ENCODE peak calls at places on chromosomes 5 and 9, in eight cellular contexts. One of them, this sample, is unnamed.

GRCh38 chr9:117492476-117492875 is 77.6 kb upstream of the ASTN2 start:
- DNase-seq in mucosa of gallbladder: no peak
- DNase-seq in NCI-H1436: no peak
- DNase-seq in stimulated activated CD4-positive, alpha-beta T cell treated with anti-CD3 and anti-CD28 coated beads, Interleukin-1b, Interleukin-23, amount 100 ng/mL, for 24 hours: no peak
- DNase-seq in GM12865: no peak
- DNase-seq in NCI-H226: no peak
- DNase-seq in H7: no peak
- DNase-seq in ACHN: no peak
- DNase-seq in this sample: no peak

GRCh38 chr5:10329808-10330481 is 22.2 kb upstream of the CMBL start:
- DNase-seq in GM12865: no peak
- DNase-seq in mucosa of gallbladder: no peak
- DNase-seq in NCI-H1436: no peak
- DNase-seq in NCI-H226: no peak
- DNase-seq in ACHN: no peak
- DNase-seq in H7: no peak
- DNase-seq in stimulated activated CD4-positive, alpha-beta T cell treated with anti-CD3 and anti-CD28 coated beads, Interleukin-1b, Interleukin-23, amount 100 ng/mL, for 24 hours: no peak
- DNase-seq in this sample: no peak

GRCh38 chr5:172871982-172872381 is 37.9 kb downstream of the ERGIC1 start:
- DNase-seq in ACHN: no peak
- DNase-seq in mucosa of gallbladder: no peak
- DNase-seq in NCI-H1436: no peak
- DNase-seq in GM12865: no peak
- DNase-seq in stimulated activated CD4-positive, alpha-beta T cell treated with anti-CD3 and anti-CD28 coated beads, Interleukin-1b, Interleukin-23, amount 100 ng/mL, for 24 hours: no peak
- DNase-seq in H7: no peak
- DNase-seq in NCI-H226: no peak
- DNase-seq in this sample: no peak

GRCh38 chr5:96952118-96952750 is 16.4 kb downstream of the LNPEP start:
- DNase-seq in H7: no peak
- DNase-seq in NCI-H1436: no peak
- DNase-seq in ACHN: no peak
- DNase-seq in GM12865: no peak
- DNase-seq in mucosa of gallbladder: no peak
- DNase-seq in stimulated activated CD4-positive, alpha-beta T cell treated with anti-CD3 and anti-CD28 coated beads, Interleukin-1b, Interleukin-23, amount 100 ng/mL, for 24 hours: no peak
- DNase-seq in NCI-H226: no peak
- DNase-seq in this sample: no peak

GRCh38 chr5:181219262-181220177 is 3.6 kb upstream of the TRIM41 start:
- DNase-seq in GM12865: no peak
- DNase-seq in NCI-H226: no peak
- DNase-seq in mucosa of gallbladder: no peak
- DNase-seq in ACHN: no peak
- DNase-seq in stimulated activated CD4-positive, alpha-beta T cell treated with anti-CD3 and anti-CD28 coated beads, Interleukin-1b, Interleukin-23, amount 100 ng/mL, for 24 hours: no peak
- DNase-seq in NCI-H1436: no peak
- DNase-seq in H7: no peak
- DNase-seq in this sample: no peak

GRCh38 chr5:123754167-123754840 is 242.3 kb downstream of the CSNK1G3 start:
- DNase-seq in ACHN: no peak
- DNase-seq in mucosa of gallbladder: no peak
- DNase-seq in NCI-H226: no peak
- DNase-seq in stimulated activated CD4-positive, alpha-beta T cell treated with anti-CD3 and anti-CD28 coated beads, Interleukin-1b, Interleukin-23, amount 100 ng/mL, for 24 hours: no peak
- DNase-seq in GM12865: no peak
- DNase-seq in NCI-H1436: peak; percentile 27
- DNase-seq in H7: no peak
- DNase-seq in this sample: no peak

GRCh38 chr5:11650936-11651335 is 253.3 kb downstream of the CTNND2 start:
- DNase-seq in stimulated activated CD4-positive, alpha-beta T cell treated with anti-CD3 and anti-CD28 coated beads, Interleukin-1b, Interleukin-23, amount 100 ng/mL, for 24 hours: no peak
- DNase-seq in NCI-H1436: no peak
- DNase-seq in ACHN: no peak
- DNase-seq in H7: peak; percentile 4
- DNase-seq in mucosa of gallbladder: no peak
- DNase-seq in NCI-H226: no peak
- DNase-seq in GM12865: no peak
- DNase-seq in this sample: no peak

GRCh38 chr5:166505546-166505945 is 1785.9 kb upstream of the WWC1 start:
- DNase-seq in GM12865: no peak
- DNase-seq in H7: no peak
- DNase-seq in ACHN: no peak
- DNase-seq in stimulated activated CD4-positive, alpha-beta T cell treated with anti-CD3 and anti-CD28 coated beads, Interleukin-1b, Interleukin-23, amount 100 ng/mL, for 24 hours: no peak
- DNase-seq in NCI-H1436: no peak
- DNase-seq in mucosa of gallbladder: no peak
- DNase-seq in NCI-H226: no peak
- DNase-seq in this sample: no peak

GRCh38 chr9:100637787-100638186 is 59.9 kb downstream of the CAVIN4 start:
- DNase-seq in mucosa of gallbladder: no peak
- DNase-seq in GM12865: no peak
- DNase-seq in H7: no peak
- DNase-seq in ACHN: no peak
- DNase-seq in NCI-H226: no peak
- DNase-seq in stimulated activated CD4-positive, alpha-beta T cell treated with anti-CD3 and anti-CD28 coated beads, Interleukin-1b, Interleukin-23, amount 100 ng/mL, for 24 hours: no peak
- DNase-seq in NCI-H1436: peak; percentile 9
- DNase-seq in this sample: no peak

GRCh38 chr5:34998058-34998789 is 49.5 kb downstream of the AGXT2 start:
- DNase-seq in ACHN: no peak
- DNase-seq in H7: no peak
- DNase-seq in stimulated activated CD4-positive, alpha-beta T cell treated with anti-CD3 and anti-CD28 coated beads, Interleukin-1b, Interleukin-23, amount 100 ng/mL, for 24 hours: no peak
- DNase-seq in mucosa of gallbladder: no peak
- DNase-seq in NCI-H1436: no peak
- DNase-seq in GM12865: no peak
- DNase-seq in NCI-H226: no peak
- DNase-seq in this sample: no peak

GRCh38 chr5:140018920-140019644 is 24.0 kb downstream of the NRG2 start:
- DNase-seq in H7: no peak
- DNase-seq in NCI-H1436: no peak
- DNase-seq in stimulated activated CD4-positive, alpha-beta T cell treated with anti-CD3 and anti-CD28 coated beads, Interleukin-1b, Interleukin-23, amount 100 ng/mL, for 24 hours: no peak
- DNase-seq in NCI-H226: no peak
- DNase-seq in ACHN: no peak
- DNase-seq in mucosa of gallbladder: no peak
- DNase-seq in GM12865: no peak
- DNase-seq in this sample: no peak

GRCh38 chr9:137049544-137050449 is 3.8 kb upstream of the NPDC1 start:
- DNase-seq in H7: peak; percentile 94
- DNase-seq in NCI-H1436: peak; percentile 36
- DNase-seq in mucosa of gallbladder: peak; percentile 69
- DNase-seq in stimulated activated CD4-positive, alpha-beta T cell treated with anti-CD3 and anti-CD28 coated beads, Interleukin-1b, Interleukin-23, amount 100 ng/mL, for 24 hours: no peak
- DNase-seq in ACHN: peak; percentile 41
- DNase-seq in GM12865: peak; percentile 65
- DNase-seq in NCI-H226: no peak
- DNase-seq in this sample: no peak

GRCh38 chr5:126967808-126968466 is 62.4 kb downstream of the MARCHF3 start:
- DNase-seq in stimulated activated CD4-positive, alpha-beta T cell treated with anti-CD3 and anti-CD28 coated beads, Interleukin-1b, Interleukin-23, amount 100 ng/mL, for 24 hours: no peak
- DNase-seq in ACHN: no peak
- DNase-seq in NCI-H226: peak; percentile 83
- DNase-seq in mucosa of gallbladder: no peak
- DNase-seq in NCI-H1436: no peak
- DNase-seq in GM12865: no peak
- DNase-seq in H7: no peak
- DNase-seq in this sample: no peak

GRCh38 chr5:169177431-169177694 is 123.6 kb downstream of the SLIT3 start:
- DNase-seq in ACHN: no peak
- DNase-seq in mucosa of gallbladder: no peak
- DNase-seq in GM12865: no peak
- DNase-seq in H7: peak; percentile 24
- DNase-seq in NCI-H226: no peak
- DNase-seq in stimulated activated CD4-positive, alpha-beta T cell treated with anti-CD3 and anti-CD28 coated beads, Interleukin-1b, Interleukin-23, amount 100 ng/mL, for 24 hours: no peak
- DNase-seq in NCI-H1436: no peak
- DNase-seq in this sample: no peak

GRCh38 chr5:73381587-73382411 is 66.8 kb downstream of the FOXD1 start:
- DNase-seq in NCI-H1436: no peak
- DNase-seq in stimulated activated CD4-positive, alpha-beta T cell treated with anti-CD3 and anti-CD28 coated beads, Interleukin-1b, Interleukin-23, amount 100 ng/mL, for 24 hours: no peak
- DNase-seq in GM12865: no peak
- DNase-seq in mucosa of gallbladder: no peak
- DNase-seq in ACHN: no peak
- DNase-seq in NCI-H226: no peak
- DNase-seq in H7: peak; percentile 43
- DNase-seq in this sample: no peak

GRCh38 chr5:54643679-54644078 is 126.1 kb downstream of the SNX18 start:
- DNase-seq in GM12865: no peak
- DNase-seq in NCI-H226: peak; percentile 79
- DNase-seq in H7: no peak
- DNase-seq in NCI-H1436: no peak
- DNase-seq in mucosa of gallbladder: no peak
- DNase-seq in ACHN: peak; percentile 48
- DNase-seq in stimulated activated CD4-positive, alpha-beta T cell treated with anti-CD3 and anti-CD28 coated beads, Interleukin-1b, Interleukin-23, amount 100 ng/mL, for 24 hours: no peak
- DNase-seq in this sample: no peak

GRCh38 chr9:34986541-34987047 is 3.0 kb upstream of the DNAJB5 start:
- DNase-seq in GM12865: peak; percentile 77
- DNase-seq in ACHN: no peak
- DNase-seq in stimulated activated CD4-positive, alpha-beta T cell treated with anti-CD3 and anti-CD28 coated beads, Interleukin-1b, Interleukin-23, amount 100 ng/mL, for 24 hours: no peak
- DNase-seq in mucosa of gallbladder: no peak
- DNase-seq in H7: peak; percentile 41
- DNase-seq in NCI-H1436: peak; percentile 52
- DNase-seq in NCI-H226: no peak
- DNase-seq in this sample: no peak

GRCh38 chr5:74316064-74316586 is 324.4 kb downstream of the ENC1 start:
- DNase-seq in NCI-H226: peak; percentile 94
- DNase-seq in mucosa of gallbladder: no peak
- DNase-seq in H7: no peak
- DNase-seq in GM12865: peak; percentile 61
- DNase-seq in stimulated activated CD4-positive, alpha-beta T cell treated with anti-CD3 and anti-CD28 coated beads, Interleukin-1b, Interleukin-23, amount 100 ng/mL, for 24 hours: no peak
- DNase-seq in ACHN: peak; percentile 92
- DNase-seq in NCI-H1436: no peak
- DNase-seq in this sample: no peak

GRCh38 chr9:6926436-6926835 is 168.7 kb downstream of the KDM4C start:
- DNase-seq in ACHN: no peak
- DNase-seq in mucosa of gallbladder: no peak
- DNase-seq in stimulated activated CD4-positive, alpha-beta T cell treated with anti-CD3 and anti-CD28 coated beads, Interleukin-1b, Interleukin-23, amount 100 ng/mL, for 24 hours: no peak
- DNase-seq in GM12865: no peak
- DNase-seq in NCI-H226: no peak
- DNase-seq in H7: no peak
- DNase-seq in NCI-H1436: no peak
- DNase-seq in this sample: no peak

GRCh38 chr5:142013734-142014495 is 1.1 kb upstream of the GNPDA1 start:
- DNase-seq in H7: no peak
- DNase-seq in stimulated activated CD4-positive, alpha-beta T cell treated with anti-CD3 and anti-CD28 coated beads, Interleukin-1b, Interleukin-23, amount 100 ng/mL, for 24 hours: no peak
- DNase-seq in ACHN: peak; percentile 50
- DNase-seq in GM12865: no peak
- DNase-seq in NCI-H1436: no peak
- DNase-seq in NCI-H226: no peak
- DNase-seq in mucosa of gallbladder: peak; percentile 37
- DNase-seq in this sample: no peak

GRCh38 chr9:92122061-92122460 is 6.8 kb upstream of the SPTLC1 start:
- DNase-seq in ACHN: no peak
- DNase-seq in mucosa of gallbladder: no peak
- DNase-seq in NCI-H226: no peak
- DNase-seq in GM12865: no peak
- DNase-seq in NCI-H1436: no peak
- DNase-seq in stimulated activated CD4-positive, alpha-beta T cell treated with anti-CD3 and anti-CD28 coated beads, Interleukin-1b, Interleukin-23, amount 100 ng/mL, for 24 hours: no peak
- DNase-seq in H7: no peak
- DNase-seq in this sample: no peak

GRCh38 chr5:169299651-169300467 is 1.1 kb downstream of the SLIT3 start:
- DNase-seq in NCI-H226: no peak
- DNase-seq in ACHN: no peak
- DNase-seq in H7: peak; percentile 57
- DNase-seq in GM12865: no peak
- DNase-seq in stimulated activated CD4-positive, alpha-beta T cell treated with anti-CD3 and anti-CD28 coated beads, Interleukin-1b, Interleukin-23, amount 100 ng/mL, for 24 hours: no peak
- DNase-seq in NCI-H1436: no peak
- DNase-seq in mucosa of gallbladder: no peak
- DNase-seq in this sample: no peak

GRCh38 chr5:95063492-95063891 is 221.4 kb downstream of the MCTP1 start:
- DNase-seq in stimulated activated CD4-positive, alpha-beta T cell treated with anti-CD3 and anti-CD28 coated beads, Interleukin-1b, Interleukin-23, amount 100 ng/mL, for 24 hours: no peak
- DNase-seq in H7: no peak
- DNase-seq in ACHN: no peak
- DNase-seq in mucosa of gallbladder: no peak
- DNase-seq in GM12865: no peak
- DNase-seq in NCI-H226: no peak
- DNase-seq in NCI-H1436: no peak
- DNase-seq in this sample: no peak

GRCh38 chr9:4769321-4770080 is 23.2 kb upstream of the RCL1 start:
- DNase-seq in NCI-H1436: no peak
- DNase-seq in stimulated activated CD4-positive, alpha-beta T cell treated with anti-CD3 and anti-CD28 coated beads, Interleukin-1b, Interleukin-23, amount 100 ng/mL, for 24 hours: no peak
- DNase-seq in NCI-H226: peak; percentile 82
- DNase-seq in H7: no peak
- DNase-seq in mucosa of gallbladder: no peak
- DNase-seq in ACHN: no peak
- DNase-seq in GM12865: peak; percentile 35
- DNase-seq in this sample: no peak

GRCh38 chr5:84017704-84018240 is 297.1 kb upstream of the HAPLN1 start:
- DNase-seq in H7: no peak
- DNase-seq in NCI-H226: no peak
- DNase-seq in NCI-H1436: no peak
- DNase-seq in ACHN: no peak
- DNase-seq in mucosa of gallbladder: no peak
- DNase-seq in GM12865: no peak
- DNase-seq in stimulated activated CD4-positive, alpha-beta T cell treated with anti-CD3 and anti-CD28 coated beads, Interleukin-1b, Interleukin-23, amount 100 ng/mL, for 24 hours: no peak
- DNase-seq in this sample: no peak

GRCh38 chr5:113807384-113808053 is 294.0 kb downstream of the YTHDC2 start:
- DNase-seq in stimulated activated CD4-positive, alpha-beta T cell treated with anti-CD3 and anti-CD28 coated beads, Interleukin-1b, Interleukin-23, amount 100 ng/mL, for 24 hours: no peak
- DNase-seq in mucosa of gallbladder: no peak
- DNase-seq in H7: no peak
- DNase-seq in GM12865: no peak
- DNase-seq in NCI-H1436: no peak
- DNase-seq in NCI-H226: no peak
- DNase-seq in ACHN: no peak
- DNase-seq in this sample: no peak

GRCh38 chr5:151451626-151452520 is 4.5 kb downstream of the SLC36A1 start:
- DNase-seq in mucosa of gallbladder: no peak
- DNase-seq in NCI-H1436: no peak
- DNase-seq in NCI-H226: peak; percentile 29
- DNase-seq in ACHN: peak; percentile 29
- DNase-seq in GM12865: peak; percentile 82
- DNase-seq in stimulated activated CD4-positive, alpha-beta T cell treated with anti-CD3 and anti-CD28 coated beads, Interleukin-1b, Interleukin-23, amount 100 ng/mL, for 24 hours: no peak
- DNase-seq in H7: peak; percentile 33
- DNase-seq in this sample: no peak

GRCh38 chr9:97980918-97981827 is 2.0 kb upstream of the ANP32B start:
- DNase-seq in H7: no peak
- DNase-seq in mucosa of gallbladder: no peak
- DNase-seq in stimulated activated CD4-positive, alpha-beta T cell treated with anti-CD3 and anti-CD28 coated beads, Interleukin-1b, Interleukin-23, amount 100 ng/mL, for 24 hours: no peak
- DNase-seq in NCI-H226: no peak
- DNase-seq in NCI-H1436: no peak
- DNase-seq in ACHN: no peak
- DNase-seq in GM12865: no peak
- DNase-seq in this sample: no peak

GRCh38 chr5:167504276-167504675 is 787.2 kb upstream of the WWC1 start:
- DNase-seq in NCI-H226: no peak
- DNase-seq in mucosa of gallbladder: no peak
- DNase-seq in NCI-H1436: no peak
- DNase-seq in stimulated activated CD4-positive, alpha-beta T cell treated with anti-CD3 and anti-CD28 coated beads, Interleukin-1b, Interleukin-23, amount 100 ng/mL, for 24 hours: no peak
- DNase-seq in H7: no peak
- DNase-seq in ACHN: no peak
- DNase-seq in GM12865: no peak
- DNase-seq in this sample: no peak

GRCh38 chr9:126439402-126439765 is 112.8 kb downstream of the MVB12B start:
- DNase-seq in GM12865: no peak
- DNase-seq in mucosa of gallbladder: no peak
- DNase-seq in NCI-H226: peak; percentile 6
- DNase-seq in ACHN: no peak
- DNase-seq in stimulated activated CD4-positive, alpha-beta T cell treated with anti-CD3 and anti-CD28 coated beads, Interleukin-1b, Interleukin-23, amount 100 ng/mL, for 24 hours: no peak
- DNase-seq in NCI-H1436: no peak
- DNase-seq in H7: no peak
- DNase-seq in this sample: no peak

GRCh38 chr9:38370231-38370630 is 22.3 kb upstream of the ALDH1B1 start:
- DNase-seq in mucosa of gallbladder: no peak
- DNase-seq in ACHN: no peak
- DNase-seq in NCI-H226: no peak
- DNase-seq in GM12865: no peak
- DNase-seq in NCI-H1436: no peak
- DNase-seq in stimulated activated CD4-positive, alpha-beta T cell treated with anti-CD3 and anti-CD28 coated beads, Interleukin-1b, Interleukin-23, amount 100 ng/mL, for 24 hours: no peak
- DNase-seq in H7: no peak
- DNase-seq in this sample: no peak

GRCh38 chr5:55407059-55407684 is 99.4 kb downstream of the MTREX start:
- DNase-seq in H7: no peak
- DNase-seq in GM12865: peak; percentile 27
- DNase-seq in mucosa of gallbladder: no peak
- DNase-seq in NCI-H1436: no peak
- DNase-seq in ACHN: peak; percentile 41
- DNase-seq in stimulated activated CD4-positive, alpha-beta T cell treated with anti-CD3 and anti-CD28 coated beads, Interleukin-1b, Interleukin-23, amount 100 ng/mL, for 24 hours: no peak
- DNase-seq in NCI-H226: peak; percentile 2
- DNase-seq in this sample: no peak

GRCh38 chr5:54904425-54904824 is 81.0 kb downstream of the ESM1 start:
- DNase-seq in NCI-H1436: no peak
- DNase-seq in stimulated activated CD4-positive, alpha-beta T cell treated with anti-CD3 and anti-CD28 coated beads, Interleukin-1b, Interleukin-23, amount 100 ng/mL, for 24 hours: no peak
- DNase-seq in H7: peak; percentile 49
- DNase-seq in ACHN: peak; percentile 63
- DNase-seq in mucosa of gallbladder: no peak
- DNase-seq in NCI-H226: peak; percentile 35
- DNase-seq in GM12865: no peak
- DNase-seq in this sample: no peak

GRCh38 chr5:36459191-36460135 is 146.9 kb upstream of the SLC1A3 start:
- DNase-seq in H7: peak; percentile 43
- DNase-seq in NCI-H1436: no peak
- DNase-seq in NCI-H226: peak; percentile 89
- DNase-seq in ACHN: peak; percentile 11
- DNase-seq in mucosa of gallbladder: no peak
- DNase-seq in GM12865: peak; percentile 17
- DNase-seq in stimulated activated CD4-positive, alpha-beta T cell treated with anti-CD3 and anti-CD28 coated beads, Interleukin-1b, Interleukin-23, amount 100 ng/mL, for 24 hours: no peak
- DNase-seq in this sample: no peak

This sample was measured in esophagus squamous epithelium.